ENCODE peak calls at places on chromosomes 16 and 17, in seven cellular contexts. V, J, D, F, P, R and Q are unnamed samples.

GRCh38 chr16:65725156-65725845 is 603.4 kb upstream of the CDH11 start:
- DNase-seq in P (no peak), V (no peak), D (no peak), R (no peak), F (no peak), J (no peak), Q (no peak)

GRCh38 chr16:51035110-51035498 is 116.0 kb downstream of the SALL1 start:
- DNase-seq in D (no peak), R (no peak), F (no peak), V (no peak), J (no peak), P (no peak), Q (no peak)

GRCh38 chr16:13111747-13112146 is 210.3 kb downstream of the SHISA9 start:
- DNase-seq in F (no peak), P (no peak), R (no peak), D (no peak), V (no peak), J (no peak), Q (no peak)

GRCh38 chr17:39624313-39624712 is 2.4 kb upstream of the PPP1R1B start:
- DNase-seq in J (no peak), V (no peak), D (no peak), P (no peak), R (no peak), F (no peak), Q (no peak)

GRCh38 chr17:56358651-56359050 is 205.4 kb downstream of the ANKFN1 start:
- DNase-seq in P (peak), F (no peak), V (no peak), D (no peak), J (no peak), R (no peak), Q (no peak)

GRCh38 chr17:78390241-78391050 is 12.0 kb downstream of the PGS1 start:
- DNase-seq in F (peak), D (no peak), P (no peak), R (peak), J (peak), V (no peak), Q (peak)

GRCh38 chr17:32596666-32597065 is 109.9 kb downstream of the CDK5R1 start:
- DNase-seq in P (no peak), R (no peak), V (no peak), F (no peak), J (no peak), D (no peak), Q (peak)

GRCh38 chr17:42456223-42457106 is 2.2 kb upstream of the ATP6V0A1 start:
- DNase-seq in F (peak), D (no peak), V (no peak), P (no peak), J (no peak), R (no peak), Q (no peak)

GRCh38 chr17:8125196-8125946 is 1.5 kb upstream of the HES7 start:
- DNase-seq in V (peak), D (peak), P (peak), R (peak), J (peak), F (peak), Q (peak)

GRCh38 chr16:67470314-67470713 is 10.6 kb downstream of the ATP6V0D1 start:
- DNase-seq in J (peak), P (no peak), V (peak), F (no peak), D (peak), R (peak), Q (no peak)

GRCh38 chr16:87201052-87201451 is 116.1 kb downstream of the C16orf95 start:
- DNase-seq in P (no peak), V (no peak), D (no peak), F (peak), J (no peak), R (no peak), Q (no peak)

GRCh38 chr17:75652934-75653549 is 13.9 kb downstream of the RECQL5 start:
- DNase-seq in P (no peak), V (peak), F (peak), R (no peak), J (peak), D (peak), Q (peak)

GRCh38 chr17:42598905-42599304 is 10.3 kb downstream of the RETREG3 start:
- DNase-seq in J (no peak), F (no peak), V (peak), D (no peak), R (no peak), P (no peak), Q (no peak)

GRCh38 chr16:52068447-52069074 is 478.4 kb downstream of the TOX3 start:
- DNase-seq in R (no peak), V (no peak), F (peak), P (no peak), D (peak), J (peak), Q (peak)

GRCh38 chr16:57532251-57532625 is 4.1 kb downstream of the CCDC102A start:
- DNase-seq in J (peak), F (no peak), R (peak), D (no peak), P (no peak), V (peak), Q (peak)

GRCh38 chr17:4536742-4537411 is 18.3 kb downstream of the MYBBP1A start:
- DNase-seq in J (no peak), F (peak), R (no peak), D (no peak), P (no peak), V (no peak), Q (no peak)

GRCh38 chr17:19757536-19758180 is 9.6 kb upstream of the ALDH3A1 start:
- DNase-seq in D (no peak), P (no peak), F (no peak), R (no peak), J (no peak), V (no peak), Q (no peak)

GRCh38 chr16:9119795-9120194 is 28.4 kb downstream of the HAPSTR1 start:
- DNase-seq in P (no peak), R (no peak), D (no peak), J (no peak), V (no peak), F (peak), Q (no peak)
- TF ChIP-seq CTCF in P (peak), R (no peak), D (no peak), J (peak), V (no peak), F (peak), Q (no peak)

GRCh38 chr17:15920758-15921239 is 24.1 kb upstream of the ADORA2B start:
- DNase-seq in R (no peak), J (no peak), F (peak), V (no peak), P (peak), D (no peak), Q (no peak)
- H3K27ac ChIP-seq in R (no peak), J (no peak), F (no peak), V (no peak), P (peak), D (no peak), Q (no peak)

GRCh38 chr16:22210285-22210684 is 4.2 kb downstream of the EEF2K start:
- DNase-seq in V (no peak), R (no peak), D (no peak), J (no peak), P (no peak), F (no peak), Q (no peak)
- H3K4me3 ChIP-seq in V (no peak), R (no peak), D (no peak), J (no peak), P (no peak), F (no peak), Q (no peak)

DNA sequence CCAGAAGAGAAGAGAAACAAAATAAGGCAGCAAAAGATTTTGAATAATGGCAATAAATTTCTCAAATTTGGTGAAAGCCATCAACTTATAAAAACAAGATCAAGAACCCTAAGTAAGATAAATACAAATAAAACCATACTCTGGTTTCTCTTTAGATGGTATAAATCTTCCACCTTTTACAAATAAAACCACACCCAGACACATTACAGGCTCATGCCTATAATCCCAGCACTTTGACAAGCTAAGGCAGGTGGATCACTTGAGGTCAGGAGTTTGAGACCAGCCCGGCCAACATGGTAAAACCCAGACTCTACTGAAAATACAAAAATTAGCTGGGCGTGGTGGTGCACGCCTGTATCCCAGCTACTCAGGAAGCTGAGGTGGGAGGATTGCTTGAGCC is 43.8 kb downstream of the TTLL6 start:
- DNase-seq in V (no peak), R (no peak), D (no peak), J (no peak), F (no peak), P (no peak), Q (no peak)
- TF ChIP-seq CTCF in V (no peak), R (no peak), D (no peak), J (no peak), F (no peak), P (no peak), Q (no peak)

GRCh38 chr17:48873696-48874443 is 18.7 kb upstream of the ATP5MC1 start:
- DNase-seq in R (no peak), V (no peak), J (no peak), F (no peak), D (no peak), P (no peak), Q (no peak)

GRCh38 chr17:48869821-48870318 is 22.7 kb upstream of the ATP5MC1 start:
- DNase-seq in J (no peak), F (no peak), D (no peak), P (no peak), V (no peak), R (no peak), Q (peak)

GRCh38 chr17:48873212-48873611 is 19.4 kb upstream of the ATP5MC1 start:
- DNase-seq in F (peak), P (no peak), D (no peak), J (no peak), R (no peak), V (no peak), Q (no peak)

GRCh38 chr17:48871035-48871550 is 21.5 kb upstream of the ATP5MC1 start:
- DNase-seq in P (no peak), F (no peak), V (no peak), J (no peak), D (no peak), R (no peak), Q (no peak)

DNA sequence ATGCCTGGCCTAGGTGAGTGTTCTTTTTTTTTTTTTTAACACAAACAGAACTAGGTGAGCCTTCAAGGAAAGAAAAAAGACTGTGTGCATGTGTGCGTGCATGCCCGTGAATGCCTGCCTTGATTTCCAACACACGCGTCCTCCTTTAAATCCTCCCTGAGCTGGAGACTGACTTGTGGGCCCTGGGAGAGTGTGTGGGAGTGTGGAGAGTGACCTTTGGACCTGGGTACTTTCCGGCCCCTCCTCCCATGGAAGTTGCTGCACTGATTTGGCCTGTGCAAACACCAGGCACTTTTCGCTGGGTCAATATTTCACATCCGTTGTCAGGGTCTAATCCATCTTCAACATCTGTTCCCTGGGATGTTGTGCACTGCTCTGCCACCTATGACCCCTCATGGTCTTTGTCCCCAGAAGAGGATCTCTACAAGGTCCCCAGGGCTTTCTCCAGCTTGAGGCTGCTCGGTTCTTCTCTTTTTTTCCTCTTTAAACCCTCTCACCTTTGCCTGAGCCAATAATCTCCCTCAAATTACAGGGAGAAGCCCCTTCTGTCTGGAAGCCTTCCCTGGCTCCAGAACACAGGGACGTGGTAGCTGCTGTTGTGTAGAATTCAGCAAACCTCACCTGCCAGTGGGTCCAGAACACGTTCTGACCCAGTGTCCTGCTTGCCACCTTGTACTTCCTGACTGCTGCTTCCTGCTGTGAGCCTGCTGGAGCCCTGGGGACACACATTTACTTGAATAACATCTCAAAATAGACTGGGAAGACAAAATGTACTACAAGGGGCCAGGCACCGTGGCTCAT is 20.8 kb upstream of the ATP5MC1 start:
- DNase-seq in D (no peak), R (no peak), J (no peak), P (no peak), F (no peak), V (no peak), Q (peak)
- H3K27ac ChIP-seq in D (peak), R (no peak), J (no peak), P (no peak), F (no peak), V (peak), Q (peak)

DNA sequence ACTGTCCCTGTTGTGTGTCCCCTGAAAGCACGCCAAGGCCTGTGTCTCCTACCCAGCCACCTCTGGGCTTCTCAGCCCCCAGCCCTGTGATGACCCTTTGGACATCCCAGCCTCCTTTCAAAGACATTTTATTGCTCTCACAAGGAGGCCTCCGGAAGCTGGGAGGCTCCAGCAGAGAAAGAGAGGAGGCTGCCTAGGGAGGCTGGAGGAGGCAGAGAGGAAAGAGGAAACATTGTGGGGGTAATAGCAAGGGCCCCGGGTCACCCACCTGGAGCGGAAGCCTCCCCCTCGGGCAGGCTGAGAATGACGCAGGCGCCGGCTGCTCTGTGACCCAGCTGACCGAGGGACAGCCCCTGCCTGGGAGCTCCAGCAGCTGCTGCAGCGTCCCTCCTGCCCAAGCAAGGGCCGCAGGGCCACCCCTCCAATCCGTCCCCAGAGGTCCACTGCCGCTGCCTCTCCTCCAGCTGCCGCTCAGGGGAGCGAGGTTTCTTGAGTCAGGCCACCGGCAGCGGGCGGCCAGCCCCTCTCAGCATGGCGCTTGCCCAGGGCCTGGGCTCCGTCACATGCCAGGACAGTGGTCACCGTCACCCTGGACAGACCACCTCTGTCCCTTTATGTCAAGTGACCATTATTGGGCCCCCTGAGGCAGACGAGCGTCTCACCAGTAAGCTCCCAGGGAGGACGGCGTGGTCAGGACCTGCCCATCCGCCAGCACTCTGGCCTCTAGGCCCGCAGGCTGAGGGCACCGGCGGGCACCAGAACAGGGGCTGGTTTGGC is 29.3 kb downstream of the ACTG1 start:
- DNase-seq in F (no peak), J (no peak), R (no peak), V (no peak), D (no peak), P (no peak), Q (no peak)
- H3K4me3 ChIP-seq in F (no peak), J (no peak), R (no peak), V (peak), D (no peak), P (no peak), Q (no peak)

GRCh38 chr17:33712120-33712519 is 419.0 kb upstream of the ASIC2 start:
- DNase-seq in R (no peak), F (no peak), V (no peak), J (no peak), P (no peak), D (no peak), Q (no peak)
- TF ChIP-seq CTCF in R (no peak), F (no peak), V (no peak), J (no peak), P (no peak), D (no peak), Q (peak)

GRCh38 chr17:77191266-77191665 is 50.5 kb downstream of the SEC14L1 start:
- DNase-seq in J (no peak), F (no peak), P (no peak), V (no peak), R (no peak), D (no peak), Q (no peak)
- H3K27ac ChIP-seq in J (no peak), F (no peak), P (no peak), V (no peak), R (no peak), D (no peak), Q (no peak)